ENCODE peak calls at places on chromosomes 4 and X, in six cellular contexts. C is K562, J is mesendoderm, K is pancreas, Q is iPS DF 6.9, S is fibroblast of lung. B is an unnamed sample. For H3K27me3 and H3K36me3, the result is how much of the 10 kb centered on the place peaks cover.

GRCh38 chrX:119635179-119635578 is 29.0 kb upstream of the NKRF start:
- DNase-seq in Q (no peak), J (no peak), K (no peak), C (no peak), S (no peak), B (no peak)

GRCh38 chrX:153622661-153623309 is 23.8 kb upstream of the CCNQ start:
- DNase-seq in J (no peak), K (no peak), C (no peak), Q (no peak), S (no peak), B (no peak)

GRCh38 chrX:3271485-3272186 is 74.8 kb downstream of the MXRA5 start:
- DNase-seq in Q (no peak), K (no peak), S (peak), C (no peak), J (no peak), B (no peak)

GRCh38 chr4:176387571-176387970 is 67.8 kb downstream of the SPCS3 start:
- DNase-seq in S (no peak), Q (no peak), K (no peak), J (no peak), C (no peak), B (no peak)

GRCh38 chr4:179095585-179096228 is 1653.5 kb upstream of the AGA start:
- DNase-seq in C (no peak), K (no peak), J (peak), S (peak), Q (peak), B (peak)

GRCh38 chrX:71367396-71367795 is 1.2 kb downstream of the TAF1 start:
- DNase-seq in Q (no peak), C (no peak), S (peak), K (no peak), J (peak), B (no peak)

GRCh38 chr4:91243132-91243531 is 1060.6 kb upstream of the GRID2 start:
- DNase-seq in S (peak), K (peak), Q (no peak), J (no peak), C (no peak), B (no peak)

GRCh38 chr4:139619644-139620043 is 46.0 kb upstream of the MGST2 start:
- DNase-seq in S (peak), C (no peak), Q (no peak), J (peak), K (no peak), B (no peak)

GRCh38 chr4:164874791-164875190 is 2.2 kb upstream of the APELA start:
- DNase-seq in K (no peak), Q (no peak), J (peak), C (no peak), S (no peak), B (no peak)

GRCh38 chr4:21476753-21477152 is 471.8 kb downstream of the KCNIP4 start:
- DNase-seq in J (peak), K (no peak), Q (peak), C (no peak), S (no peak), B (peak)

GRCh38 chr4:67810011-67810410 is 55.8 kb upstream of the GNRHR start:
- DNase-seq in K (no peak), Q (no peak), C (no peak), J (no peak), S (no peak), B (no peak)

GRCh38 chrX:134484039-134484438 is 24.1 kb downstream of the HPRT1 start:
- DNase-seq in Q (no peak), C (peak), S (peak), J (peak), K (no peak), B (peak)

GRCh38 chr4:114349543-114350175 is 248.9 kb upstream of the UGT8 start:
- DNase-seq in S (peak), C (no peak), Q (no peak), K (no peak), J (no peak), B (no peak)

GRCh38 chr4:126777649-126778048 is 855.1 kb upstream of the INTU start:
- DNase-seq in S (peak), C (no peak), J (no peak), K (no peak), Q (no peak), B (no peak)

GRCh38 chrX:149145845-149146285 is 359.2 kb downstream of the IDS start:
- DNase-seq in Q (no peak), K (no peak), S (peak), C (no peak), J (peak), B (no peak)

GRCh38 chr4:82715731-82716617 is 82.6 kb downstream of the SCD5 start:
- DNase-seq in C (no peak), S (peak), Q (no peak), J (peak), K (no peak), B (no peak)

GRCh38 chr4:84159767-84160166 is 339.3 kb downstream of the NKX6-1 start:
- DNase-seq in K (no peak), J (peak), Q (peak), C (no peak), S (peak), B (peak)

GRCh38 chrX:16838202-16839066 is 31.7 kb downstream of the RBBP7 start:
- DNase-seq in Q (no peak), K (no peak), J (peak), C (no peak), S (peak), B (peak)

GRCh38 chr4:39933689-39934590 is 43.8 kb downstream of the PDS5A start:
- DNase-seq in C (no peak), K (no peak), S (peak), J (peak), Q (no peak), B (no peak)

GRCh38 chr4:5100336-5100735 is 49.1 kb downstream of the STK32B start:
- DNase-seq in S (no peak), Q (no peak), J (no peak), K (no peak), C (no peak), B (no peak)

GRCh38 chr4:100299441-100299840 is 109.2 kb upstream of the DDIT4L start:
- DNase-seq in K (no peak), S (peak), J (no peak), C (no peak), Q (no peak), B (no peak)

GRCh38 chr4:122898370-122899150 is 23.8 kb downstream of the NUDT6 start:
- DNase-seq in Q (no peak), S (peak), K (no peak), C (no peak), J (no peak), B (no peak)

GRCh38 chr4:77415689-77416088 is 189.9 kb upstream of the CXCL13 start:
- DNase-seq in Q (no peak), C (no peak), S (no peak), J (no peak), K (no peak), B (no peak)
- H3K27me3 ChIP-seq in Q (under half), C (under half), S (under half), J (under half), K (under half), B (under half)

DNA sequence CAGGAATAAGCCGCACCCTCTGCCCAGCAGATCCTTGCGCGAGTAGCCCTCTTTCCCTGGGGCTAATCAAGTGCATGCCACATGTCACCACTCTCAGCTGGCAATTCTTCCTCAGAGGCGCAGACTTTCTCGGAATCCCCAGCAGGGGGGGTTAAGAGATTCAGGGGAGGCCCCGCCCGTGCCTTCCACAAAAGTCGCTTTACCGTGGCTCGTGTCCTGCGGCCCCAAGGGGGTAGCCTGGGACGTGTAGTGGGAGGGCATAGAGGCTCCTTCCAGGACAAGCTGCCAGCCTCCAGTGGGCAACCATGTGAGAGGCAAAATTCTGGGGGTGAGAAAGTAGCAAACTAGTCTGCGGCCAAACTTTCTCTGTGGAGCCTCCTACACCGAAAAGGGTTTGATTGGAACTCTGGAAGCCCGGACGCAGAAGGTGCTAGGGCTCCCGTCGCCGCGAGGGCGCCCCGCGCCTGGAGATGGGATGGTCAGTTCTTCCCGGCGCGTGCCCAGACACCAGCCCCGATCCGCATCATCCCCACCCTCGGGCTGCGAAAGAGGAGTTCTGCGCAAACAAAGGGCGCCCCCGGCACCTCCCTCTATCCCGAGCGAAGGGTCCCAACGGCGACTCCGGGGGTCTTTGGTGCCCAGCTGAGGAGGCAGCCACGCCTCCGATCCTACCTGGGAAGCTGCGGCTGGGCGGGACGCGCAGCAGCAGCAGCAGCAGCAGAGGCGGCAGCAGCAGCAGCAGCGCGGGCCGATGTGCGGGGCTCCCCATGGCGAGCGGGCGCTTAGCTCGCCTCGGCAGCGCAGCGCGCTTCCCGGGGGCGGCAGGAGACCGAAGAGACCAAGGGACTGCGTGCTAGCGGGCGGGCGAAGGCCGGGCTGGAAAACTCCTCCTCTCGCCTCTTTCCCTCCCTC is at the start of gene SRPX:
- DNase-seq in C (peak), K (peak), Q (no peak), J (peak), S (peak), B (peak)
- H3K4me3 ChIP-seq in C (no peak), K (peak), Q (peak), J (peak), S (peak), B (peak)

GRCh38 chr4:184396001-184396400 is 78.3 kb downstream of the IRF2 start:
- DNase-seq in C (no peak), J (no peak), S (no peak), Q (no peak), K (no peak), B (no peak)
- H3K36me3 ChIP-seq in C (under half), J (under half), S (under half), Q (under half), K (under half), B (under half)

DNA sequence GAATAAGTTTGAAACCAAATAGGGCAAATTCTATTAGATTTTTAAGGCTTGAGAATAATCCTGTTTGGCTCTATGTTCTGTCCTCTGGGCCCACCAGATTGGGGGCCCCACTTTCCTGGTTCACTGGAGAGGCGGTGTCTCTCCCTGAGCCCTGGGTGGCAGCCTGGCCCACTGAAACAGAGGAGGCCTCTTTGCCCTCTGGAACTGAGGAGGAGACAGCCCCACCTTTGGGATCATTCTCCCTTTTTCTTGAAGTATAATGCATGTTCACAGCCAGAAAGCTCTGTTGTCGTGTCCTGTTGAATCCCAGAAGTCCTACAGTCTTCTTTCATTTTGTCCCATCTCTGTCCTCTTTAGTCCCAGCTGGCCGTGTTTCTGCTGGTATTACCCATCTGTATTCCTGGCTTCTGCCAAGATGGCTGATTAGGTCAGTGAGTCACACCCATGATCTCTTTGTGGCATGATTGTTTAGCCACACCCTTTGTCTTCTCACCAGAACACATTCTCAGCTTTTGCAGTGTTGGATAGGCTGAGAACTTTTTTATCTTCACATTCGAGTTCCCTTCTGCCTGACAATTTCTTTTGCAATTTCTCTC is 8.1 kb upstream of the TBC1D25 start:
- DNase-seq in Q (no peak), S (peak), K (no peak), C (peak), J (peak), B (no peak)
- H3K27me3 ChIP-seq in Q (under half), S (under half), K (under half), C (under half), J (under half), B (under half)

DNA sequence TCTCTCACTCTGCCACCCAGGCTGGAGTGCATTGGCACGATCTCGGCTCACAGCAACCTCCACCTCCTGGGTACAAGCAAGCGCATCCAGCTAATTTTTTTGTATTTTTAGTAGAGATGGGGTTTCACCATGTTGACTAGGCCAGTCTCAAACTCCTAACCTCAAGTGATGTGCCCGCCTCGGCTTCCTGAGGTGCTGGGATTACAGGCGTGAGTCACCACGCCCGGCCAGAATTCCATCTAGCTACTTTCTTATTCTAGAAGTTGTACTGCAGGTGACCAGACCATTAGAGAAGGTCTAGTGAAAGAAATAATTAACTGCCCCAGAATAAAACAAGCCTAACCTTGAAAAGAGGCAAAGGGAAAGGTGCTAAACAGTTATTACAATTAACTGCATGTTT is 2.2 kb downstream of the LRBA start:
- DNase-seq in Q (no peak), S (no peak), K (no peak), J (peak), C (no peak), B (no peak)
- H3K4me3 ChIP-seq in Q (no peak), S (peak), K (peak), J (no peak), C (peak), B (peak)

GRCh38 chr4:168550071-168550766 is 53.4 kb downstream of the PALLD start:
- DNase-seq in J (no peak), Q (no peak), S (peak), K (no peak), C (no peak), B (no peak)

GRCh38 chr4:168553714-168554370 is 57.0 kb downstream of the PALLD start:
- DNase-seq in Q (no peak), K (no peak), S (no peak), J (no peak), C (no peak), B (no peak)

GRCh38 chr4:168551945-168552695 is 55.3 kb downstream of the PALLD start:
- DNase-seq in Q (no peak), S (no peak), C (no peak), K (no peak), J (peak), B (peak)

GRCh38 chr4:168551211-168551610 is 54.4 kb downstream of the PALLD start:
- DNase-seq in J (no peak), S (peak), K (no peak), Q (no peak), C (no peak), B (no peak)

DNA sequence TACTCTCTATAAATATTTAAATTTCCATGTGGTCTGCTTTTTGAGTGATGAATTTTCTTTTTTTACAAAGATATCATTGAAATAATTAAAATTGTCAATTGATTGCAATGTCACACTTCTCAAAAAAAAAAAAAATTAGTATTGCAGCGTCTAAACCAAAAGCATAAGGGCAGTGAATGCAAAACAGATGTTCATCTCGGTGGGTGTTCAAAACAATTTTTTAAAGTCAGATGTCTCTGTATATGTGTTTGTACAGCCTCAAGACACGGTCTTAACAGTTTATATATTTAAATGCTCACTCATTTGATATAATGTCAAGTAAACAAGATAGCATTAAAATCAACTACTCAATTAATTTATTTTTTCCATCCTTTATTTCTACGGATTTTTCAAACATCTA is 52.3 kb downstream of the PALLD start:
- DNase-seq in S (no peak), Q (no peak), C (no peak), K (no peak), J (no peak), B (no peak)
- H3K36me3 ChIP-seq in S (under half), Q (under half), C (under half), K (under half), J (under half), B (under half)

B was measured in H7.